ENCODE peak calls at places on chromosomes 4 and X, in ten cellular contexts. C is ovary, U is cardiac muscle cell, J is heart left ventricle, O is pancreas, L is Peyer's patch, F is GM23338, H is adrenal gland, M is tibial artery, V is left ventricle myocardium inferior. P is an unnamed sample.

GRCh38 chr4:176981551-176981950 is 188.8 kb upstream of the VEGFC start:
- DNase-seq in C (no peak), M (no peak), H (no peak), J (no peak), O (no peak), L (no peak), V (no peak), U (peak; percentile 89), F (no peak), P (no peak)

GRCh38 chrX:137194164-137194563 is 160.4 kb upstream of the GPR101 start:
- DNase-seq in F (peak; percentile 68), H (peak; percentile 32), J (no peak), O (peak; percentile 25), U (peak; percentile 6), V (no peak), M (no peak), L (no peak), C (no peak), P (no peak)

GRCh38 chr4:147944264-147944663 is 212.4 kb downstream of the ARHGAP10 start:
- DNase-seq in M (no peak), H (no peak), L (no peak), V (no peak), J (no peak), F (no peak), U (no peak), C (no peak), O (no peak), P (no peak)

GRCh38 chr4:57048590-57049304 is 61.4 kb downstream of the IGFBP7 start:
- DNase-seq in M (no peak), H (no peak), O (no peak), J (no peak), F (no peak), V (no peak), U (no peak), C (no peak), L (no peak), P (no peak)

GRCh38 chrX:56794404-56794803 is 65.4 kb downstream of the NBDY start:
- DNase-seq in H (no peak), F (no peak), M (no peak), J (no peak), O (no peak), C (no peak), L (peak; percentile 2), V (no peak), U (no peak), P (no peak)

GRCh38 chrX:119505945-119506344 is 37.7 kb downstream of the SLC25A5 start:
- DNase-seq in U (no peak), V (no peak), F (no peak), L (no peak), C (no peak), M (no peak), J (no peak), O (no peak), H (no peak), P (no peak)

GRCh38 chr4:24024157-24024556 is 134.3 kb upstream of the PPARGC1A start:
- DNase-seq in U (peak; percentile 70), F (no peak), M (no peak), L (no peak), C (no peak), V (no peak), J (no peak), O (no peak), H (no peak), P (no peak)

GRCh38 chr4:8607603-8608481 is 15.3 kb downstream of the CPZ start:
- DNase-seq in F (peak; percentile 88), C (peak; percentile 52), M (no peak), H (peak; percentile 39), L (peak; percentile 60), U (peak; percentile 22), J (no peak), V (no peak), O (peak; percentile 33), P (no peak)

GRCh38 chrX:97820170-97820569 is 936.5 kb downstream of the RPA4 start:
- DNase-seq in O (no peak), C (no peak), L (no peak), H (no peak), J (no peak), V (no peak), U (no peak), F (no peak), M (no peak), P (no peak)

GRCh38 chr4:38857354-38858096 is 908 bp upstream of the TLR6 start:
- DNase-seq in V (peak; percentile 20), U (peak; percentile 84), J (peak; percentile 46), H (peak; percentile 64), F (no peak), L (no peak), C (peak; percentile 43), O (no peak), M (peak; percentile 68), P (peak; percentile 81)

GRCh38 chr4:15754323-15754722 is 23.8 kb upstream of the CD38 start:
- DNase-seq in L (no peak), J (no peak), F (no peak), V (no peak), C (no peak), O (no peak), M (no peak), H (peak; percentile 26), U (peak; percentile 68), P (no peak)

GRCh38 chr4:21507439-21507838 is 441.1 kb downstream of the KCNIP4 start:
- DNase-seq in L (no peak), F (peak; percentile 46), C (no peak), O (no peak), M (no peak), V (no peak), J (no peak), U (peak; percentile 29), H (no peak), P (no peak)

GRCh38 chrX:153967536-153968214 is 3.9 kb downstream of the HCFC1 start:
- DNase-seq in C (no peak), J (peak; percentile 23), F (no peak), H (no peak), V (no peak), M (no peak), L (no peak), U (no peak), O (no peak), P (no peak)

GRCh38 chr4:158873795-158874359 is 105.1 kb downstream of the FNIP2 start:
- DNase-seq in L (no peak), U (peak; percentile 55), H (no peak), V (no peak), C (no peak), O (no peak), J (no peak), M (no peak), F (no peak), P (no peak)
- H3K36me3 ChIP-seq in L (no peaks in the 10 kb centered on the region), U (peaks cover 10% of the 10 kb centered on the region), H (no peaks in the 10 kb centered on the region), V (peaks cover 79% of the 10 kb centered on the region), C (no peaks in the 10 kb centered on the region), O (no peaks in the 10 kb centered on the region), J (peaks cover 74% of the 10 kb centered on the region), M (peaks cover 18% of the 10 kb centered on the region), F (no peaks in the 10 kb centered on the region), P (peaks cover 52% of the 10 kb centered on the region)

DNA sequence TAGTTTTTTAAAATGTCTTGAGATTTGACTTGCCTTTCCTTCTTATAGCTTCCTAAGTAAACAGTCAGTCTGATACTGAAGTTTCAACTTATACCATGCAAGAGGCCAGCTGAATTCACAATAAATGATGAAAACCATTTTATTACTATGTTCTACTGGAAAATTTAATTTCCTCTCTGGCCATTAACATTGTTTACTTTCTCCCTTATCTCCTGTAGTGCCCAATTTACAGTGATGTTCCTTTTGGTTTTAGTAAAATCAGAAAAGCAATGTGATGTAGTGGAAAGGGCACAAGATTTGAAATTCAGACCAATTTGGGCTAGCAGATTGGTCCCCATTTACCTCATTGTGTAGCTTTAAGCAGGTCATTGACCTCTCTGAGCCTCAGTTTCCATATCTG is 54.2 kb downstream of the SLC9A6 start:
- DNase-seq in M (no peak), C (no peak), U (no peak), H (no peak), J (no peak), L (no peak), O (no peak), V (no peak), F (no peak), P (no peak)
- H3K4me1 ChIP-seq in M (no peaks in the 10 kb centered on the region), C (no peaks in the 10 kb centered on the region), U (no peaks in the 10 kb centered on the region), H (no peaks in the 10 kb centered on the region), J (no peaks in the 10 kb centered on the region), L (no peaks in the 10 kb centered on the region), O (no peaks in the 10 kb centered on the region), V (peaks cover 2% of the 10 kb centered on the region), F (no peaks in the 10 kb centered on the region), P (no peaks in the 10 kb centered on the region)

GRCh38 chr4:156948738-156949137 is 22.9 kb downstream of the PDGFC start:
- DNase-seq in H (no peak), F (no peak), M (no peak), C (no peak), O (no peak), J (no peak), L (no peak), V (no peak), U (no peak), P (no peak)
- H3K27ac ChIP-seq in H (no peak overlapping the region), F (no peak overlapping the region), M (peak overlapping the region; percentile 78), C (no peak overlapping the region), O (no peak overlapping the region), J (no peak overlapping the region), L (no peak overlapping the region), V (peak overlapping the region; percentile 23), U (no peak overlapping the region), P (no peak overlapping the region)

GRCh38 chr4:67535280-67535840 is 9.9 kb downstream of the CENPC start:
- DNase-seq in C (no peak), H (no peak), L (no peak), V (no peak), M (no peak), F (peak; percentile 9), O (no peak), J (no peak), U (no peak), P (no peak)

GRCh38 chr4:67533112-67533511 is 12.2 kb downstream of the CENPC start:
- DNase-seq in F (no peak), L (no peak), J (no peak), M (no peak), V (no peak), U (no peak), O (no peak), H (no peak), C (no peak), P (no peak)

DNA sequence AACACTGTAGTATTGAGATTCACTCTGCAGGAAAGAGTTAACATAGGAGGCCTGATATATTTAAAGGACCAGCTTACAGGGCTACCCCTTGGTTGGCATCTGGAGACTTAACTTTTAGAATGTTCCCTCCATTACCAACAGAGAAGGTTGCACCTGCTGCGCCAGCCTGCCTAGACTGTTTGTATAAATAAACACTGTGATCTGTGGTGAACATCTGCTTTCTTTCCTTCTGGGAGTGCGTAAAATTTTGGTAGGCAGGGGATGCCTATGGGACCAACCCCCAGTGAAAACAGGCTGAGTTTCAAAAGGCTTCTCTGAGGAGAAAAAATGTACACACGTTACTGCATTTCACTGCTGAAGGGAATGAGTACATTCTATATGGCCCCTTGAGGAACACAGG is 14.0 kb downstream of the CENPC start:
- DNase-seq in U (no peak), O (no peak), M (no peak), L (no peak), V (no peak), F (no peak), C (no peak), J (no peak), H (no peak), P (no peak)
- H3K36me3 ChIP-seq in U (peaks cover 20% of the 10 kb centered on the region), O (no peaks in the 10 kb centered on the region), M (peaks cover 67% of the 10 kb centered on the region), L (no peaks in the 10 kb centered on the region), V (peaks cover 70% of the 10 kb centered on the region), F (peaks cover 9% of the 10 kb centered on the region), C (no peaks in the 10 kb centered on the region), J (peaks cover 78% of the 10 kb centered on the region), H (no peaks in the 10 kb centered on the region), P (peaks cover 42% of the 10 kb centered on the region)